ENCODE peak calls at places on chromosomes 2 and 18, in four cellular contexts. J, P, C and M are unnamed samples.

GRCh38 chr2:168939061-168939460 is 38.0 kb downstream of the G6PC2 start:
- DNase-seq in J (no peak), P (no peak), C (no peak), M (no peak)

GRCh38 chr2:54483426-54483825 is 27.3 kb downstream of the SPTBN1 start:
- DNase-seq in J (no peak), P (no peak), C (no peak), M (no peak)

GRCh38 chr2:23679044-23679443 is 247.9 kb downstream of the ATAD2B start:
- DNase-seq in J (no peak), P (no peak), C (no peak), M (no peak)

GRCh38 chr2:224359569-224359968 is 42.3 kb downstream of the FAM124B start:
- DNase-seq in J (no peak), P (no peak), C (peak; percentile 28), M (no peak)

GRCh38 chr2:106098081-106098480 is 96.0 kb downstream of the UXS1 start:
- DNase-seq in J (no peak), P (no peak), C (peak; percentile 19), M (no peak)

GRCh38 chr2:209864716-209865295 is 93.2 kb downstream of the UNC80 start:
- DNase-seq in J (no peak), P (no peak), C (no peak), M (no peak)

GRCh38 chr2:74037379-74037860 is 52.7 kb downstream of the TET3 start:
- DNase-seq in J (peak; percentile 11), P (peak; percentile 15), C (no peak), M (no peak)

GRCh38 chr2:152718047-152718908 is at the start of gene ARL6IP6:
- DNase-seq in J (peak; percentile 55), P (peak; percentile 49), C (peak; percentile 93), M (peak; percentile 90)

GRCh38 chr18:35695384-35695783 is 113.8 kb downstream of the GALNT1 start:
- DNase-seq in J (no peak), P (no peak), C (no peak), M (no peak)

GRCh38 chr2:28326873-28327495 is 65.7 kb upstream of the FOSL2 start:
- DNase-seq in J (no peak), P (no peak), C (no peak), M (no peak)

GRCh38 chr2:182593394-182593707 is 122.7 kb upstream of the DNAJC10 start:
- DNase-seq in J (peak; percentile 46), P (peak; percentile 44), C (no peak), M (no peak)

GRCh38 chr2:72001937-72002690 is 145.5 kb downstream of the CYP26B1 start:
- DNase-seq in J (no peak), P (no peak), C (no peak), M (no peak)

GRCh38 chr18:40413160-40413559 is 1541.9 kb upstream of the PIK3C3 start:
- DNase-seq in J (no peak), P (no peak), C (peak; percentile 42), M (no peak)

GRCh38 chr2:10045561-10046355 is 2.4 kb downstream of the KLF11 start:
- DNase-seq in J (no peak), P (no peak), C (no peak), M (no peak)

GRCh38 chr2:128277961-128278681 is 40.5 kb downstream of the HS6ST1 start:
- DNase-seq in J (no peak), P (no peak), C (no peak), M (peak; percentile 50)

GRCh38 chr2:26805241-26805676 is 19.4 kb downstream of the CENPA start:
- DNase-seq in J (peak; percentile 26), P (no peak), C (no peak), M (no peak)

GRCh38 chr2:28374331-28374730 is 18.3 kb upstream of the FOSL2 start:
- DNase-seq in J (no peak), P (no peak), C (no peak), M (no peak)

GRCh38 chr2:27729198-27729597 is 42.3 kb upstream of the MRPL33 start:
- DNase-seq in J (no peak), P (no peak), C (peak; percentile 18), M (no peak)

GRCh38 chr18:36126668-36127067 is 2.5 kb downstream of the SLC39A6 start:
- DNase-seq in J (no peak), P (no peak), C (no peak), M (no peak)

GRCh38 chr2:236657215-236657614 is 87.6 kb downstream of the ACKR3 start:
- DNase-seq in J (no peak), P (no peak), C (no peak), M (no peak)

GRCh38 chr2:110742412-110742811 is 10.0 kb downstream of the ACOXL start:
- DNase-seq in J (no peak), P (no peak), C (no peak), M (no peak)

GRCh38 chr2:160109243-160109642 is 46.8 kb upstream of the PLA2R1 start:
- DNase-seq in J (no peak), P (no peak), C (no peak), M (no peak)

GRCh38 chr2:48355494-48355893 is 174.5 kb upstream of the STON1 start:
- DNase-seq in J (no peak), P (no peak), C (no peak), M (no peak)

GRCh38 chr2:182228073-182228473 is 198.8 kb downstream of the PDE1A start:
- DNase-seq in J (no peak), P (no peak), C (no peak), M (no peak)

GRCh38 chr2:23541453-23542334 is 156.7 kb downstream of the KLHL29 start:
- DNase-seq in J (no peak), P (no peak), C (no peak), M (no peak)

GRCh38 chr2:227228061-227228667 is 63.7 kb downstream of the COL4A3 start:
- DNase-seq in J (no peak), P (no peak), C (no peak), M (no peak)

GRCh38 chr2:212385241-212385640 is 153.4 kb downstream of the ERBB4 start:
- DNase-seq in J (no peak), P (no peak), C (no peak), M (no peak)

GRCh38 chr2:165698621-165698946 is 95.5 kb downstream of the GALNT3 start:
- DNase-seq in J (peak; percentile 10), P (no peak), C (peak; percentile 26), M (no peak)

GRCh38 chr2:37984589-37984988 is 59.5 kb downstream of the RMDN2 start:
- DNase-seq in J (no peak), P (no peak), C (no peak), M (no peak)

GRCh38 chr2:152847067-152847466 is 128.6 kb downstream of the ARL6IP6 start:
- DNase-seq in J (no peak), P (peak; percentile 28), C (no peak), M (no peak)

GRCh38 chr2:19850056-19850455 is 51.7 kb downstream of the TTC32 start:
- DNase-seq in J (no peak), P (no peak), C (no peak), M (peak; percentile 13)

GRCh38 chr2:19748073-19748375 is 153.8 kb downstream of the TTC32 start:
- DNase-seq in J (no peak), P (no peak), C (no peak), M (no peak)

GRCh38 chr2:88199912-88200682 is 30.0 kb downstream of the THNSL2 start:
- DNase-seq in J (no peak), P (no peak), C (peak; percentile 69), M (peak; percentile 45)

GRCh38 chr18:5604778-5605177 is 61.0 kb upstream of the EPB41L3 start:
- DNase-seq in J (no peak), P (no peak), C (no peak), M (no peak)
- TF ChIP-seq CTCF in J (peak; percentile 13), P (no peak), C (no peak), M (no peak)

DNA sequence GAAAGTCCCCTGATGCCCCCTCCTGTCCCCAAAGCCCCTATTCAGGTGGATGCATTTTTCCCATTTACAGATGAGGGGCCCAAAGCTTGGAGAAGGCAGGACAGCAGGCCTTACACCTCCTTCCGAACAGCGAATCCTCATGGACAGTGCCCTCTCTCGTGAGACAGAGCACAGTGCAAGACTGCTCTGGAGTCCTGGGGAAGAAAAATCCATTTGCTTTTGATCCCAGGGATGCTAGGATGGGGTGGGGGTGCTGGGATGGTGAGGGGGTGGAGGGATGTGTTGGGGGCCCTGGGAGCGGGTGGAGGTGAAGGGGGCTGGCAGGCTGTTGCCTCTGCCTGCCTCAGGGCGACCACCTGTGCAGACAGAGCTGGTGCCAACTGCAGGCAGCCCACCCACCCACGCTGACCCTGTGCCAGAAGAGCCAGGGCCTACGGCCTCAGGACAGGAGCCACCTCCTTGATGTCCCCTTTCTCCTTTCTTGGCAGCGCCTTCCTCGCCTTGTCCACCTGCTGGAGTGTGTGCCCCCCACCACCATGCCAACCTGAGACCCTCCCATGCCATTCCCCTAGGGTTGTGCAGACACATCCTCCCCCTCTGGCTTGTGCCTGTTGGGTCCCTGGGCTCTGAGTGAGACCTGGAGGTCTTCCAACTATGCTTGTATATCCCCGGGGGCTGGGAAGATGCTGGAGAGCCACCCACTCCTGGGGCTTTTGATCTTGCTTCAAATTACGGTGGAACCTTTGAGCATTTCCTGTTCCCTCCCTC is 66.3 kb upstream of the SH3RF3 start:
- DNase-seq in J (no peak), P (no peak), C (no peak), M (no peak)
- TF ChIP-seq CTCF in J (no peak), P (no peak), C (no peak), M (no peak)

DNA sequence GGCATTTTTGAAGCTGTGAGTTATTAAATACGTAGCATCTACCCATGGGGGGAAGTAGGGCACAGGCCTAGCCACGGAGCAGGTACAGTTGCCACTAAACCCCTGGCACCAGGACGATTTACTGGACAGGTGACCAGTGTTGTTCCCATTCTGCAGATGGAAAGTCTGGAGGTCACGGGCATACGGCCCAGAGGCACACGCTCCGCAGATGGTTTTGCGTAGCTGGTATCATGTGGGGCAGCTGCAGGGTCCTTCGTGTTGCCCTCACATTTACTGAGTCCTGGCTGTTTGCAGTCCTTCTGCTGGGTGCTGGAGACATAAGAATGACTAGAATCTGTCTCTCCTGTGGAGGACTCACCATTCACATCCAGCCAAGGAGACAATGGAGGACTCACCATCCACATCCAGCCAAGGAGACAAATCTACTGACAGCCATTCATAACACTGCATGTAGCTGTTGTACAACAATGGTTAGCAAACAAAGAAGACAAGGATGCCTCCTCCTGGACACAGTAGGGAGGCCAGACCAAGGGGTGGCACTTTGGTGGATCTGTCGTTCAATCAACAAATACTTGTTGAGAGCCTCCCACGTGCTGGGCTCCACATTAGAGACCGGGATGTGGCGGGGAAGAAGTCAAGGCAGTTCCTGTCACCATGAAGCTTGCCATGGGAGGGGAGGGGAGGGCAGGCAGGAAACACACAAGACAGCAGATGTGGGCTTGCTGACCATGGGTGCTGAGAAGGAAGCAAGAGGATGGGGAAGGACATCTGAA is 24.9 kb downstream of the TWIST2 start:
- DNase-seq in J (no peak), P (no peak), C (no peak), M (no peak)
- TF ChIP-seq CTCF in J (no peak), P (no peak), C (no peak), M (no peak)

DNA sequence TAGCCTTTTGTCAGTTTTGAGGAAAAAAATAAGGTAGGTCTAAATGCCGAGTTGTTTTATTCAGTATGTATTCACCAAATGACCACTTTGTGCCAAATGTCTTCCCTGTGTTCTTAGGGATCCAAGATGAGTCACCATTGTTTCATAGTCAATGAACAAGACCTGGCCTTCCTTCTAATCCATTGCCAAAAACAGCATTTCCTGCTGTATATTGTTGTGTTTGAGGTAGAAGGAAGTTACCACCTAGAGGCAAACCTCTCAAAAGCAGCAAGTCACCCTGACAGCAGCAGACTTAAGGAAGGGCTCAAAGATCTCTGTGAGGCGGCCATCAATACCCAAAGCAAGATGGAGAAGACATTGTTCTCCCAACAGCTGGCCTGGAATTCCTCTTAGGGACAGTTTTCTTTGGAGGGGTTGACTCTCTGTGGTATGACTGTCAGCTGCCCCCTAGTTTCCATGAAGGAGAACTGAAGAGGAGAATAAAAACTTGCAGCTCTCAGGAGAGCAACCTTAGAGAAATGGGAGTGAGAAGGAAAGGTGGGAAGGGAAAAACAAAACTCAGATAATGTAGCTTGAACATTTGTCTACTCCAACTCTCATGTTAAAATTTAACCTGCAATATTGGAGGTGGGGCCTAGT is 328.3 kb downstream of the LRATD1 start:
- DNase-seq in J (no peak), P (no peak), C (no peak), M (no peak)
- TF ChIP-seq CTCF in J (no peak), P (no peak), C (no peak), M (no peak)